ENCODE peak calls at places on chromosome 3, in ten cellular contexts. L, O, Y, J, N, R, G, T, M and A are unnamed samples.

GRCh38 chr3:123071146-123071545 is 4.3 kb downstream of the PDIA5 start:
- DNase-seq in T (no peak), N (no peak), G (no peak), L (peak), O (no peak), M (no peak), R (no peak), Y (peak), J (no peak), A (no peak)

GRCh38 chr3:128620268-128620691 is 30.3 kb downstream of the RPN1 start:
- DNase-seq in R (no peak), J (no peak), T (no peak), N (no peak), Y (no peak), O (peak), L (no peak), M (no peak), G (no peak), A (no peak)

GRCh38 chr3:12998648-12999047 is 74.6 kb downstream of the IQSEC1 start:
- DNase-seq in G (no peak), O (no peak), N (no peak), T (no peak), M (no peak), L (no peak), J (no peak), R (no peak), Y (no peak), A (no peak)

GRCh38 chr3:177211503-177212277 is 14.4 kb upstream of the TBL1XR1 start:
- DNase-seq in Y (no peak), N (peak), G (no peak), J (no peak), R (no peak), M (no peak), T (no peak), L (no peak), O (no peak), A (no peak)

GRCh38 chr3:143170043-143170442 is 50.5 kb downstream of the CHST2 start:
- DNase-seq in O (peak), L (no peak), G (no peak), N (no peak), M (no peak), R (no peak), J (no peak), Y (no peak), T (no peak), A (peak)

GRCh38 chr3:67593761-67594234 is 60.6 kb downstream of the SUCLG2 start:
- DNase-seq in J (no peak), N (no peak), M (no peak), G (no peak), L (no peak), R (peak), Y (peak), O (no peak), T (no peak), A (no peak)

GRCh38 chr3:38153986-38154608 is 11.2 kb upstream of the OXSR1 start:
- DNase-seq in G (no peak), M (no peak), O (no peak), N (no peak), J (no peak), T (no peak), R (peak), Y (no peak), L (no peak), A (no peak)

GRCh38 chr3:37715358-37715757 is 146.3 kb upstream of the CTDSPL start:
- DNase-seq in M (no peak), R (no peak), L (no peak), Y (no peak), J (no peak), G (no peak), O (no peak), N (no peak), T (no peak), A (no peak)

GRCh38 chr3:127170794-127171193 is 22.1 kb upstream of the PRR23E start:
- DNase-seq in Y (peak), G (no peak), J (no peak), M (no peak), R (peak), T (no peak), N (no peak), O (no peak), L (peak), A (no peak)

GRCh38 chr3:10228248-10228950 is 19.9 kb upstream of the TATDN2 start:
- DNase-seq in G (no peak), R (no peak), J (no peak), N (no peak), O (peak), L (no peak), M (no peak), Y (no peak), T (no peak), A (no peak)

GRCh38 chr3:117914540-117914939 is 1120.1 kb downstream of the IGSF11 start:
- DNase-seq in O (no peak), T (no peak), L (no peak), G (no peak), J (no peak), N (no peak), Y (no peak), M (no peak), R (no peak), A (no peak)

GRCh38 chr3:160981217-160981938 is 123.8 kb downstream of the B3GALNT1 start:
- DNase-seq in N (no peak), G (peak), J (no peak), M (no peak), T (no peak), L (no peak), O (peak), R (peak), Y (no peak), A (no peak)

GRCh38 chr3:16264174-16264707 is 502 bp downstream of the DPH3 start:
- DNase-seq in O (no peak), R (no peak), Y (peak), L (no peak), J (no peak), N (no peak), M (no peak), G (no peak), T (no peak), A (no peak)

GRCh38 chr3:36876181-36876936 is 68.5 kb downstream of the TRANK1 start:
- DNase-seq in N (no peak), T (no peak), J (no peak), Y (no peak), M (no peak), R (no peak), L (no peak), G (no peak), O (peak), A (peak)

GRCh38 chr3:111763968-111764367 is 95.1 kb upstream of the PHLDB2 start:
- DNase-seq in J (no peak), N (no peak), M (no peak), G (no peak), T (no peak), L (no peak), R (peak), Y (no peak), O (no peak), A (no peak)

GRCh38 chr3:150385296-150386242 is 22.5 kb upstream of the TSC22D2 start:
- DNase-seq in M (no peak), J (no peak), N (no peak), G (peak), T (no peak), L (no peak), O (no peak), Y (no peak), R (no peak), A (no peak)

GRCh38 chr3:94904275-94904674 is 841.4 kb downstream of the NSUN3 start:
- DNase-seq in N (no peak), J (no peak), G (no peak), M (no peak), L (no peak), Y (peak), O (no peak), R (no peak), T (no peak), A (no peak)

GRCh38 chr3:134374791-134375541 is 719 bp upstream of the AMOTL2 start:
- DNase-seq in J (no peak), R (no peak), Y (peak), N (peak), T (no peak), M (no peak), G (no peak), O (no peak), L (no peak), A (no peak)

GRCh38 chr3:37765591-37766219 is 96.0 kb upstream of the CTDSPL start:
- DNase-seq in R (no peak), T (no peak), G (no peak), M (no peak), Y (peak), L (no peak), O (no peak), J (no peak), N (peak), A (no peak)

GRCh38 chr3:184538600-184539431 is 22.8 kb upstream of the EPHB3 start:
- DNase-seq in T (no peak), J (no peak), M (no peak), O (no peak), Y (no peak), G (no peak), N (no peak), L (no peak), R (no peak), A (no peak)

GRCh38 chr3:107951111-107951510 is 139.7 kb downstream of the CD47 start:
- DNase-seq in M (no peak), G (no peak), T (no peak), Y (no peak), J (no peak), R (no peak), N (no peak), O (no peak), L (no peak), A (no peak)

GRCh38 chr3:60652829-60653228 is 598.4 kb downstream of the FHIT start:
- DNase-seq in M (no peak), L (no peak), Y (no peak), N (no peak), J (no peak), T (no peak), R (no peak), G (no peak), O (no peak), A (no peak)

GRCh38 chr3:142852009-142852408 is 36.9 kb downstream of the PCOLCE2 start:
- DNase-seq in N (no peak), J (no peak), G (no peak), L (no peak), Y (no peak), T (no peak), R (no peak), O (no peak), M (no peak), A (no peak)

GRCh38 chr3:21825684-21826083 is 74.7 kb upstream of the ZNF385D start:
- DNase-seq in R (no peak), M (no peak), T (no peak), Y (peak), G (no peak), O (no peak), J (no peak), N (no peak), L (no peak), A (no peak)

GRCh38 chr3:169790687-169791429 is 17.7 kb downstream of the MYNN start:
- DNase-seq in L (no peak), G (no peak), T (no peak), O (no peak), R (no peak), J (no peak), Y (no peak), N (no peak), M (no peak), A (no peak)

GRCh38 chr3:49260711-49261357 is 16.2 kb downstream of the C3orf62 start:
- DNase-seq in M (no peak), T (no peak), O (no peak), G (no peak), L (no peak), R (no peak), N (no peak), Y (no peak), J (no peak), A (no peak)

GRCh38 chr3:99651561-99651960 is 13.2 kb downstream of the COL8A1 start:
- DNase-seq in N (no peak), R (no peak), T (no peak), M (no peak), J (no peak), G (no peak), O (no peak), Y (no peak), L (no peak), A (no peak)

GRCh38 chr3:60579734-60580133 is 671.5 kb downstream of the FHIT start:
- DNase-seq in T (no peak), M (no peak), L (no peak), J (no peak), Y (peak), N (no peak), O (no peak), R (peak), G (no peak), A (no peak)

GRCh38 chr3:188299713-188300112 is 145.8 kb downstream of the LPP start:
- DNase-seq in J (no peak), L (no peak), O (no peak), Y (no peak), R (no peak), N (no peak), G (no peak), T (no peak), M (no peak), A (no peak)

GRCh38 chr3:139715736-139716135 is 38.0 kb upstream of the NMNAT3 start:
- DNase-seq in R (no peak), M (no peak), G (no peak), N (no peak), T (no peak), J (no peak), Y (no peak), L (no peak), O (no peak), A (no peak)